ENCODE peak calls at places on chromosomes 12 and 14, in five cellular contexts. S is right cardiac atrium, D is mucosa of descending colon, B is lower lobe of right lung, Z is Panc1. W is an unnamed sample.

GRCh38 chr14:66009104-66009503 is 477.1 kb upstream of the CCDC196 start:
- ATAC-seq in D (no peak), S (peak), B (no peak), Z (no peak), W (no peak)

GRCh38 chr14:98766818-98767217 is 505.2 kb downstream of the BCL11B start:
- ATAC-seq in D (no peak), Z (no peak), B (no peak), S (no peak), W (no peak)

GRCh38 chr12:44848771-44849085 is 27.4 kb downstream of the NELL2 start:
- ATAC-seq in S (no peak), Z (no peak), B (no peak), D (no peak), W (no peak)

GRCh38 chr12:29546000-29546399 is 48.5 kb upstream of the OVCH1 start:
- ATAC-seq in S (peak), D (no peak), Z (no peak), B (no peak), W (no peak)

GRCh38 chr12:24599737-24600136 is 349.2 kb downstream of the BCAT1 start:
- ATAC-seq in S (no peak), Z (no peak), D (no peak), B (no peak), W (no peak)

GRCh38 chr12:48104531-48104930 is 1.3 kb downstream of the SENP1 start:
- ATAC-seq in D (no peak), Z (no peak), B (no peak), S (no peak), W (no peak)

GRCh38 chr14:89625208-89625987 is 208.4 kb upstream of the FOXN3 start:
- ATAC-seq in S (peak), D (peak), Z (no peak), B (peak), W (peak)

GRCh38 chr12:115398311-115398781 is 714.4 kb upstream of the TBX3 start:
- ATAC-seq in Z (no peak), S (peak), B (no peak), D (peak), W (no peak)

GRCh38 chr12:49929581-49929980 is 21.0 kb upstream of the AQP2 start:
- ATAC-seq in B (no peak), Z (no peak), D (no peak), S (no peak), W (no peak)

GRCh38 chr14:25113394-25113793 is 63.4 kb upstream of the STXBP6 start:
- ATAC-seq in Z (no peak), S (no peak), B (no peak), D (no peak), W (no peak)

GRCh38 chr14:55288439-55288838 is 17.2 kb downstream of the FBXO34 start:
- ATAC-seq in S (no peak), B (no peak), D (no peak), Z (no peak), W (no peak)

GRCh38 chr12:106888348-106888970 is 67.2 kb upstream of the TMEM263 start:
- ATAC-seq in D (no peak), B (peak), S (no peak), Z (no peak), W (no peak)

GRCh38 chr12:3083949-3084348 is 6.8 kb downstream of the TSPAN9 start:
- ATAC-seq in D (peak), B (peak), S (peak), Z (no peak), W (peak)

GRCh38 chr12:19669793-19670192 is 230.5 kb downstream of the AEBP2 start:
- ATAC-seq in Z (no peak), B (no peak), S (no peak), D (no peak), W (no peak)

GRCh38 chr14:54138024-54138353 is 181.4 kb upstream of the BMP4 start:
- ATAC-seq in B (no peak), D (no peak), S (no peak), Z (no peak), W (no peak)

GRCh38 chr12:18646307-18646706 is 91.5 kb downstream of the PLCZ1 start:
- ATAC-seq in D (no peak), B (no peak), Z (no peak), S (no peak), W (no peak)

GRCh38 chr14:74912111-74912510 is 10.9 kb downstream of the RPS6KL1 start:
- ATAC-seq in D (no peak), S (no peak), Z (no peak), B (no peak), W (no peak)

GRCh38 chr14:63857467-63858030 is 4.7 kb downstream of the SYNE2 start:
- ATAC-seq in D (no peak), S (no peak), B (no peak), Z (no peak), W (no peak)

GRCh38 chr14:29993148-29993547 is 65.5 kb upstream of the PRKD1 start:
- ATAC-seq in Z (no peak), S (no peak), B (no peak), D (peak), W (no peak)

GRCh38 chr12:55708695-55709233 is 1.1 kb upstream of the ITGA7 start:
- ATAC-seq in Z (no peak), S (peak), D (peak), B (peak), W (peak)

GRCh38 chr12:98948566-98948965 is 303.5 kb downstream of the APAF1 start:
- ATAC-seq in S (no peak), B (no peak), D (no peak), Z (no peak), W (no peak)

GRCh38 chr12:103880299-103881142 is 39.5 kb upstream of the NT5DC3 start:
- ATAC-seq in Z (no peak), S (no peak), D (no peak), B (no peak), W (no peak)

GRCh38 chr12:124736115-124737039 is 127.3 kb downstream of the SCARB1 start:
- ATAC-seq in S (no peak), Z (no peak), D (no peak), B (no peak), W (no peak)

GRCh38 chr12:26238341-26239126 is 43.2 kb downstream of the SSPN start:
- ATAC-seq in S (peak), D (no peak), B (no peak), Z (no peak), W (peak)

GRCh38 chr14:75520852-75521251 is 1.4 kb upstream of the BATF start:
- ATAC-seq in S (no peak), D (no peak), Z (no peak), B (no peak), W (no peak)

GRCh38 chr12:129776977-129777667 is 126.7 kb downstream of the TMEM132D start:
- ATAC-seq in S (no peak), Z (no peak), B (no peak), D (no peak), W (no peak)

GRCh38 chr12:91845365-91845764 is 300.3 kb downstream of the BTG1 start:
- ATAC-seq in D (no peak), B (no peak), Z (no peak), S (no peak), W (no peak)

GRCh38 chr12:111035578-111036301 is 115.4 kb upstream of the MYL2 start:
- ATAC-seq in S (no peak), B (no peak), Z (no peak), D (no peak), W (no peak)
- H3K4me3 ChIP-seq in S (no peak), B (no peak), Z (no peak), D (no peak), W (no peak)

GRCh38 chr12:58286353-58286752 is 345.0 kb downstream of the ATP23 start:
- ATAC-seq in B (no peak), Z (no peak), S (no peak), D (no peak), W (no peak)

GRCh38 chr12:58285551-58285950 is 344.2 kb downstream of the ATP23 start:
- ATAC-seq in B (no peak), Z (no peak), D (no peak), S (no peak), W (no peak)

GRCh38 chr12:58288191-58288590 is 346.8 kb downstream of the ATP23 start:
- ATAC-seq in D (no peak), S (no peak), B (no peak), Z (no peak), W (no peak)

DNA sequence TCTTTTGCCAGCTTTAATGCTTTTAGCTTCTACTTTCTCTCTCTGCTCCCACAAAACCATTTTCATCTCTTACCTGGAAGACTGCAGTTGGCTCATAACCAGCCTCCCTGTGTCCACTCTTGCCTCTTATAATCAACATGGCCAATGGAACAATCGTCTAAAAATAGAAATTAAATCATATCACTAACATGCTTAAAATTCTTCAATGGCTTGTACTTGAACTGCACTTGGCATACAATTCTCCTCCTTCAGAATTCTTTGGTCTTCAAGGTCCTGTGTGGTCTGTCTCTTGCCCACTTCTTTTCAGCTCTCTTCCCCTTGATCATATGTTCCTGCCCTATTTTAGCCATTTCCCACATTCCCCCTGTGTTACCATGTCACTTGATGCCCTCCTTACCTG is 342.2 kb downstream of the ATP23 start:
- ATAC-seq in D (no peak), S (no peak), B (peak), Z (no peak), W (no peak)
- H3K4me3 ChIP-seq in D (no peak), S (no peak), B (no peak), Z (no peak), W (no peak)

DNA sequence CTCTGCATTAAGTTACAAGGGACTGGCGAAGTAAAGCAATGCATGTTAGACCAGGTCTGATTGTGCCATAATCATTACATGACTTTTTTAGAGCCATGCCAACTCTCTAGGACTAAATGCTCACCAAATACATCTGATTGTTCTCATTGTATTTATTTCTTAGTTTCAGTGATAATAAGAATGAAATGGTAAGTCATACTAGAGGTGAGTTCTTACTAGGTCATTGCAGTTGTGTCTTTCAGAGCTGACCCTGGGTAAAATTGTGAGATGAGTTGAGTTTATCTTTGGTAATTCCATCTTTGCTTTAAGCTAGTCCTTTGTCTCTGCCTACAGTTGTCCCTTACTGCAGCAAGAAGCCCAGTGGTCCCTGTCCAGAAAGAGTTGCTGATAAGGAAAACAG is 73.2 kb downstream of the PRKCH start:
- ATAC-seq in B (no peak), Z (no peak), D (no peak), S (no peak), W (no peak)
- H3K4me3 ChIP-seq in B (no peak), Z (no peak), D (no peak), S (no peak), W (no peak)

GRCh38 chr14:21382886-21383847 is 652 bp downstream of the SUPT16H start:
- ATAC-seq in S (peak), Z (peak), D (peak), B (peak), W (no peak)

GRCh38 chr14:21383848-21384493 is at the start of gene SUPT16H:
- ATAC-seq in S (peak), D (peak), Z (peak), B (peak), W (peak)

GRCh38 chr14:21379338-21379737 is 4.5 kb downstream of the SUPT16H start:
- ATAC-seq in B (no peak), Z (no peak), S (no peak), D (no peak), W (no peak)

GRCh38 chr14:21384494-21384851 is 654 bp upstream of the SUPT16H start:
- ATAC-seq in Z (peak), D (peak), S (no peak), B (no peak), W (no peak)

GRCh38 chr14:21382095-21382494 is 1.7 kb downstream of the SUPT16H start:
- ATAC-seq in D (no peak), Z (no peak), S (no peak), B (no peak), W (no peak)
- H3K4me3 ChIP-seq in D (no peak), Z (no peak), S (no peak), B (no peak), W (no peak)

DNA sequence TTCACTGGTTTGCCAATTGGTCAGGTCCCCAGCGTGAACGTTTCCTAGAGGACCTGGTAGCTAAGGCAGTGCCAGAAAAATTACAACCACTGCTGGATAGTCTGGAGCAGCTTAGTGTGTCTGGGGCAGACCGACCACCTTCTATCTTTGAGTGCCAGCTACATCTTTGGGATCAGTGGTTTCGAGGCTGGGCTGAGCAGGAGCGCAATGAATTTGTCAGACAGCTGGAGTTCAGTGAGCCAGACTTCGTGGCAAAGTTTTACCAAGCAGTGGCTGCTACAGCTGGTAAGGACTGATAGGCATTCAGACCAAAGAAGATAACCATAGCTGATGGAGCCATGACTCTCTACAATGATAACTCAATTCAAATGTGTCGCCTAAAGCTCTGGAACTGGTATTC is 2.5 kb downstream of the C14orf119 start:
- ATAC-seq in Z (no peak), S (no peak), B (no peak), D (no peak), W (no peak)
- H3K4me3 ChIP-seq in Z (no peak), S (no peak), B (no peak), D (no peak), W (no peak)

GRCh38 chr12:69119770-69120169 is 119.6 kb upstream of the CPSF6 start:
- ATAC-seq in Z (no peak), D (no peak), S (no peak), B (no peak), W (peak)
- H3K4me3 ChIP-seq in Z (no peak), D (no peak), S (no peak), B (no peak), W (no peak)

GRCh38 chr12:38456769-38457168 is 140.2 kb downstream of the ALG10B start:
- ATAC-seq in S (no peak), B (no peak), D (no peak), Z (no peak), W (no peak)
- H3K4me3 ChIP-seq in S (no peak), B (no peak), D (no peak), Z (no peak), W (no peak)

GRCh38 chr14:38208825-38209562 is 1.3 kb downstream of the SSTR1 start:
- ATAC-seq in Z (peak), D (peak), S (peak), B (peak), W (peak)
- H3K4me3 ChIP-seq in Z (no peak), D (peak), S (peak), B (peak), W (peak)

DNA sequence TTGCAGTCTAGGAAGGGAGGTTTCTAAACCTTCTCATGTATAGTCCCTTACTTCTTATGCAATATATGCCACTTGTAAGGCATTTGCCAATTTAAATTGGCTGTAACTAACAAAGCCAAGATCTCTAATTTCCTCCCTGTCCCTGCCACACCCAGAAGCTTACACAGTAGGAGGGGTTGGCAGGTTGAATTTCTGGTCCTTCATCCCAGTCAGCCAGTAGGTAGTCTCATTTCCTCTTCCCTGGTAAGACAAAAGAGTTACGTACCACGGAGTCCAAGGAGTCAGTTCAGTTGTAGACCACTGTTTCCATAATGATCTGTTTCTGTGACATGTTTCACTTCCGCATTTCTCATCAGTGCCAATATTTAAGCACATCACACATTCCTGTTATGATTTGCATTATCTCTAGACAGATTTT is 47.0 kb upstream of the PLBD1 start:
- ATAC-seq in D (peak), B (peak), S (peak), Z (no peak), W (no peak)
- H3K4me3 ChIP-seq in D (no peak), B (no peak), S (no peak), Z (no peak), W (no peak)

W was measured in gastroesophageal sphincter.